ENCODE peak calls at places on chromosome 2, in eight cellular contexts. Q is IMR-90, L is Peyer's patch, T is heart left ventricle, N is right cardiac atrium, D is Panc1, S is breast epithelium, U is small intestine. R is an unnamed sample.

GRCh38 chr2:172888704-172889103 is 153.1 kb downstream of the RAPGEF4 start:
- DNase-seq in Q (no peak), L (no peak), T (no peak), N (no peak), D (no peak), S (no peak), U (no peak), R (no peak)

GRCh38 chr2:195533771-195534642 is 123.0 kb upstream of the SLC39A10 start:
- DNase-seq in Q (peak; percentile 94), L (peak; percentile 67), T (peak; percentile 50), N (peak; percentile 60), D (no peak), S (peak; percentile 18), U (peak; percentile 37), R (peak; percentile 17)

GRCh38 chr2:42224422-42225067 is 55.4 kb downstream of the EML4 start:
- DNase-seq in Q (no peak), L (no peak), T (no peak), N (no peak), D (no peak), S (no peak), U (no peak), R (no peak)

GRCh38 chr2:17171446-17172049 is 346.7 kb downstream of the RAD51AP2 start:
- DNase-seq in Q (peak; percentile 23), L (no peak), T (no peak), N (peak; percentile 45), D (peak; percentile 2), S (no peak), U (peak; percentile 13), R (no peak)

GRCh38 chr2:39954346-39954745 is 175.3 kb upstream of the THUMPD2 start:
- DNase-seq in Q (peak; percentile 72), L (no peak), T (no peak), N (no peak), D (no peak), S (no peak), U (no peak), R (no peak)

GRCh38 chr2:174248187-174248997 is at the start of gene OLA1:
- DNase-seq in Q (peak; percentile 90), L (peak; percentile 97), T (peak; percentile 94), N (peak; percentile 98), D (peak; percentile 71), S (peak; percentile 92), U (peak; percentile 96), R (peak; percentile 95)

GRCh38 chr2:39538713-39539112 is 101.6 kb upstream of the MAP4K3 start:
- DNase-seq in Q (no peak), L (no peak), T (no peak), N (no peak), D (no peak), S (no peak), U (no peak), R (no peak)

GRCh38 chr2:101160454-101160853 is 9.3 kb upstream of the TBC1D8 start:
- DNase-seq in Q (peak; percentile 29), L (no peak), T (no peak), N (no peak), D (no peak), S (no peak), U (no peak), R (no peak)

GRCh38 chr2:40085786-40086185 is 306.7 kb upstream of the THUMPD2 start:
- DNase-seq in Q (no peak), L (no peak), T (no peak), N (no peak), D (no peak), S (no peak), U (no peak), R (no peak)

GRCh38 chr2:141534671-141535359 is 596.0 kb downstream of the LRP1B start:
- DNase-seq in Q (no peak), L (no peak), T (no peak), N (no peak), D (no peak), S (no peak), U (no peak), R (no peak)

GRCh38 chr2:120662046-120662445 is 73.6 kb upstream of the GLI2 start:
- DNase-seq in Q (no peak), L (no peak), T (no peak), N (no peak), D (no peak), S (no peak), U (no peak), R (no peak)

DNA sequence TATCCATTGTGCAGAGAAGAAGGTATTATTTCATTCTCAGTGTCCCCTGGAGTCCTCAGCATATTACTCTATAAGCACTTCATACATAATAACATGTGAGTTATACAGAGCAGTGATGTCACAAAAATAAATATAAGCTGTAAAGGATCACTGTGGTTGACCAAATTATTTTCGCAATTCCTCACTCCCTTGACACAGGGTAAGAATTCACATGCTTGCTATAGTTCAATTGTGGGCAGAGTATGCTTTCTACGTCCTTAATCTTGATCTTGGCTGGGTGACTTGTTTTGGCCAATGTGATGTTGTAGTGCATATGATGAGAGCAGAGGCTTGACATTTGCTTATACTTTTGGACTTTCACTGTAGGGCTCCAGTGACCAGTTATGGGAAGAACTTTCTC is 834.1 kb downstream of the TRIB2 start:
- DNase-seq in Q (no peak), L (no peak), T (no peak), N (no peak), D (no peak), S (no peak), U (no peak), R (no peak)
- H3K9me3 ChIP-seq in Q (peaks cover 3% of the 10 kb centered on the region), L (no peaks in the 10 kb centered on the region), T (no peaks in the 10 kb centered on the region), N (no peaks in the 10 kb centered on the region), D (no peaks in the 10 kb centered on the region), S (no peaks in the 10 kb centered on the region), U (no peaks in the 10 kb centered on the region), R (no peaks in the 10 kb centered on the region)

DNA sequence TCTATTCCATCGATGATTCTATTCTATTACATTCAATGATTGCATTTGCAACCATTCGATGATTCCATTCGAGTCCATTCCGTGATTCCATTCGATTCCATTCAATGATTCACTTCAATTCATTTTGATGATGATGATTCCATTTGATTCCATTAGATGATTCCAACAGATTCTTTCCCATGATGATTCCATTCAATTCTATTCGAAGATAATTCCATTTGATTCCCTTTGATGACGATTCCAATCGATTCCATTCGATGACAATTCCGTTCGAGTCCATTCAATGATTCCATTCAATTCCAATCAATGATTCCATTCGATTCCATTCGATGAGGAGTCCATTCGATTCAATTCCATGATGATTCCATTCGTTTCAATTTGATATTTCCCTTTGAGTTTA is 1088.8 kb downstream of the RPIA start:
- DNase-seq in Q (no peak), L (no peak), T (no peak), N (no peak), D (no peak), S (no peak), U (no peak), R (no peak)
- H3K9me3 ChIP-seq in Q (peaks cover 53% of the 10 kb centered on the region), L (no peaks in the 10 kb centered on the region), T (peaks cover 85% of the 10 kb centered on the region), N (no peaks in the 10 kb centered on the region), D (no peaks in the 10 kb centered on the region), S (peaks cover 97% of the 10 kb centered on the region), U (no peaks in the 10 kb centered on the region), R (peaks cover 11% of the 10 kb centered on the region)

DNA sequence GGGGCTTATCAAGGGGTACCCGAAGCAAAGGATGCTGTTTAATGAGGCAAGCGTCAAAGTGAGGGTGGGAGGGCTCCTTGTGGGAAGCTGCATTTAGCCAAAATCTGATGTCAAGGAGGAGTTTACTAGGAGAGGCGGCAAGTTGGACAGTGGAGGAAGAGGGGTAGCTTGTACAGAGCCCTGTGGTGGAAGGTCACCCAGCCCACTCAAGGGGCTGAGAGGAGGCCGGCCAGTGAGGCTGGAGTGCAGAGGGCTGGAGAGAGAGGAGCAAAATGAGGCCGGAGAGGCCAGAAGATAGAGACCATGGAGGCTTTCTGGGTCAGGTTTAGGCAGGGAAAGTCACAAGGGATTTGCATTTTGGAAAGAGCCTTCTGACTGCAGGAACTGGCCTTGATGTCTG is 49.5 kb downstream of the ASB1 start:
- DNase-seq in Q (no peak), L (no peak), T (no peak), N (no peak), D (no peak), S (no peak), U (no peak), R (no peak)
- H3K9me3 ChIP-seq in Q (peaks cover 11% of the 10 kb centered on the region), L (no peaks in the 10 kb centered on the region), T (peaks cover 22% of the 10 kb centered on the region), N (no peaks in the 10 kb centered on the region), D (peaks cover 39% of the 10 kb centered on the region), S (peaks cover 35% of the 10 kb centered on the region), U (no peaks in the 10 kb centered on the region), R (peaks cover 10% of the 10 kb centered on the region)

GRCh38 chr2:89784960-89785359 is 1093.5 kb downstream of the RPIA start:
- DNase-seq in Q (no peak), L (no peak), T (no peak), N (no peak), D (no peak), S (no peak), U (no peak), R (no peak)
- H3K9me3 ChIP-seq in Q (peaks cover 30% of the 10 kb centered on the region), L (no peaks in the 10 kb centered on the region), T (peaks cover 78% of the 10 kb centered on the region), N (no peaks in the 10 kb centered on the region), D (no peaks in the 10 kb centered on the region), S (peaks cover 90% of the 10 kb centered on the region), U (no peaks in the 10 kb centered on the region), R (peaks cover 28% of the 10 kb centered on the region)

GRCh38 chr2:83051538-83052192 is 1407.4 kb downstream of the SUCLG1 start:
- DNase-seq in Q (no peak), L (no peak), T (no peak), N (no peak), D (no peak), S (no peak), U (no peak), R (no peak)
- H3K9me3 ChIP-seq in Q (no peaks in the 10 kb centered on the region), L (no peaks in the 10 kb centered on the region), T (no peaks in the 10 kb centered on the region), N (no peaks in the 10 kb centered on the region), D (no peaks in the 10 kb centered on the region), S (no peaks in the 10 kb centered on the region), U (no peaks in the 10 kb centered on the region), R (no peaks in the 10 kb centered on the region)

GRCh38 chr2:74952575-74952974 is 5.9 kb upstream of the POLE4 start:
- DNase-seq in Q (no peak), L (no peak), T (no peak), N (no peak), D (no peak), S (no peak), U (no peak), R (no peak)
- H3K9me3 ChIP-seq in Q (peaks cover 3% of the 10 kb centered on the region), L (no peaks in the 10 kb centered on the region), T (no peaks in the 10 kb centered on the region), N (no peaks in the 10 kb centered on the region), D (no peaks in the 10 kb centered on the region), S (peaks cover 8% of the 10 kb centered on the region), U (no peaks in the 10 kb centered on the region), R (no peaks in the 10 kb centered on the region)

GRCh38 chr2:526918-527317 is 150.3 kb downstream of the TMEM18 start:
- DNase-seq in Q (no peak), L (no peak), T (no peak), N (no peak), D (no peak), S (no peak), U (no peak), R (no peak)

GRCh38 chr2:525021-525420 is 152.2 kb downstream of the TMEM18 start:
- DNase-seq in Q (no peak), L (no peak), T (no peak), N (no peak), D (no peak), S (no peak), U (no peak), R (no peak)

GRCh38 chr2:524442-524841 is 152.8 kb downstream of the TMEM18 start:
- DNase-seq in Q (no peak), L (no peak), T (no peak), N (no peak), D (no peak), S (no peak), U (no peak), R (no peak)

GRCh38 chr2:523698-524270 is 153.4 kb downstream of the TMEM18 start:
- DNase-seq in Q (no peak), L (no peak), T (no peak), N (no peak), D (no peak), S (no peak), U (no peak), R (no peak)

GRCh38 chr2:525611-526010 is 151.6 kb downstream of the TMEM18 start:
- DNase-seq in Q (no peak), L (no peak), T (no peak), N (no peak), D (no peak), S (no peak), U (no peak), R (no peak)
- H3K9me3 ChIP-seq in Q (peaks cover 50% of the 10 kb centered on the region), L (no peaks in the 10 kb centered on the region), T (peaks cover 12% of the 10 kb centered on the region), N (no peaks in the 10 kb centered on the region), D (no peaks in the 10 kb centered on the region), S (peaks cover 10% of the 10 kb centered on the region), U (no peaks in the 10 kb centered on the region), R (no peaks in the 10 kb centered on the region)